ENCODE peak calls at places on chromosomes 4 and X, in six cellular contexts. One of them, this sample, is unnamed.

GRCh38 chrX:120719622-120720021 is 89.8 kb upstream of the C1GALT1C1 start:
- DNase-seq in SK-N-SH: no peak
- DNase-seq in HepG2: no peak
- DNase-seq in K562: no peak
- DNase-seq in H1: no peak
- DNase-seq in GM12878: no peak
- DNase-seq in this sample: no peak

GRCh38 chr4:127888559-127888958 is 7.9 kb downstream of the PLK4 start:
- DNase-seq in K562: no peak
- DNase-seq in H1: no peak
- DNase-seq in HepG2: no peak
- DNase-seq in SK-N-SH: no peak
- DNase-seq in GM12878: no peak
- DNase-seq in this sample: no peak

GRCh38 chrX:148530464-148531077 is 30.2 kb downstream of the AFF2 start:
- DNase-seq in GM12878: no peak
- DNase-seq in H1: no peak
- DNase-seq in SK-N-SH: no peak
- DNase-seq in K562: peak
- DNase-seq in HepG2: no peak
- DNase-seq in this sample: no peak

GRCh38 chr4:141416677-141417363 is 196.1 kb downstream of the ZNF330 start:
- DNase-seq in H1: no peak
- DNase-seq in K562: no peak
- DNase-seq in GM12878: no peak
- DNase-seq in SK-N-SH: no peak
- DNase-seq in HepG2: no peak
- DNase-seq in this sample: no peak

GRCh38 chr4:35125995-35126712 is 1118.2 kb downstream of the ARAP2 start:
- DNase-seq in GM12878: no peak
- DNase-seq in K562: no peak
- DNase-seq in HepG2: peak
- DNase-seq in H1: no peak
- DNase-seq in SK-N-SH: no peak
- DNase-seq in this sample: no peak

GRCh38 chr4:2968381-2968780 is 5.0 kb downstream of the GRK4 start:
- DNase-seq in K562: no peak
- DNase-seq in H1: no peak
- DNase-seq in GM12878: no peak
- DNase-seq in HepG2: no peak
- DNase-seq in SK-N-SH: no peak
- DNase-seq in this sample: no peak

GRCh38 chr4:113003841-113004240 is 45.6 kb upstream of the ANK2 start:
- DNase-seq in GM12878: no peak
- DNase-seq in HepG2: no peak
- DNase-seq in H1: no peak
- DNase-seq in SK-N-SH: no peak
- DNase-seq in K562: no peak
- DNase-seq in this sample: no peak

GRCh38 chr4:74653331-74654229 is 140.7 kb downstream of the BTC start:
- DNase-seq in H1: no peak
- DNase-seq in HepG2: no peak
- DNase-seq in GM12878: no peak
- DNase-seq in K562: no peak
- DNase-seq in SK-N-SH: no peak
- DNase-seq in this sample: no peak

GRCh38 chr4:138192113-138192512 is 50.0 kb downstream of the SLC7A11 start:
- DNase-seq in HepG2: peak
- DNase-seq in GM12878: no peak
- DNase-seq in K562: peak
- DNase-seq in SK-N-SH: no peak
- DNase-seq in H1: no peak
- DNase-seq in this sample: peak

GRCh38 chr4:1839306-1839705 is 16.6 kb downstream of the LETM1 start:
- DNase-seq in K562: no peak
- DNase-seq in SK-N-SH: no peak
- DNase-seq in HepG2: no peak
- DNase-seq in GM12878: no peak
- DNase-seq in H1: no peak
- DNase-seq in this sample: no peak
- TF ChIP-seq MAX in K562: no peak
- TF ChIP-seq MAX in SK-N-SH: no peak
- TF ChIP-seq MAX in HepG2: no peak
- TF ChIP-seq MAX in GM12878: no peak
- TF ChIP-seq MAX in H1: no peak
- TF ChIP-seq MAX in this sample: no peak

GRCh38 chrX:115582871-115583729 is 22.1 kb downstream of the PLS3 start:
- DNase-seq in SK-N-SH: no peak
- DNase-seq in GM12878: no peak
- DNase-seq in K562: no peak
- DNase-seq in H1: no peak
- DNase-seq in HepG2: no peak
- DNase-seq in this sample: no peak

GRCh38 chrX:115583730-115584004 is 22.7 kb downstream of the PLS3 start:
- DNase-seq in H1: no peak
- DNase-seq in HepG2: no peak
- DNase-seq in K562: no peak
- DNase-seq in SK-N-SH: no peak
- DNase-seq in GM12878: no peak
- DNase-seq in this sample: no peak

GRCh38 chrX:115579786-115580294 is 18.9 kb downstream of the PLS3 start:
- DNase-seq in GM12878: no peak
- DNase-seq in K562: no peak
- DNase-seq in HepG2: no peak
- DNase-seq in SK-N-SH: no peak
- DNase-seq in H1: no peak
- DNase-seq in this sample: no peak

GRCh38 chrX:115584715-115585114 is 23.7 kb downstream of the PLS3 start:
- DNase-seq in H1: no peak
- DNase-seq in SK-N-SH: no peak
- DNase-seq in GM12878: no peak
- DNase-seq in K562: no peak
- DNase-seq in HepG2: no peak
- DNase-seq in this sample: no peak

GRCh38 chrX:115582035-115582870 is 21.3 kb downstream of the PLS3 start:
- DNase-seq in K562: no peak
- DNase-seq in HepG2: no peak
- DNase-seq in H1: no peak
- DNase-seq in SK-N-SH: no peak
- DNase-seq in GM12878: no peak
- DNase-seq in this sample: no peak
- TF ChIP-seq SIN3A in K562: no peak
- TF ChIP-seq SIN3A in HepG2: no peak
- TF ChIP-seq SIN3A in H1: no peak
- TF ChIP-seq SIN3A in SK-N-SH: no peak
- TF ChIP-seq SIN3A in GM12878: no peak
- TF ChIP-seq SIN3A in this sample: no peak

GRCh38 chr4:135177323-135177722 is 975.7 kb upstream of the PABPC4L start:
- DNase-seq in HepG2: no peak
- DNase-seq in GM12878: no peak
- DNase-seq in K562: no peak
- DNase-seq in SK-N-SH: no peak
- DNase-seq in H1: no peak
- DNase-seq in this sample: no peak
- TF ChIP-seq MAX in HepG2: no peak
- TF ChIP-seq MAX in GM12878: no peak
- TF ChIP-seq MAX in K562: no peak
- TF ChIP-seq MAX in SK-N-SH: no peak
- TF ChIP-seq MAX in H1: no peak
- TF ChIP-seq MAX in this sample: no peak

GRCh38 chr4:26804876-26805275 is 55.8 kb upstream of the STIM2 start:
- DNase-seq in H1: no peak
- DNase-seq in HepG2: no peak
- DNase-seq in K562: no peak
- DNase-seq in SK-N-SH: no peak
- DNase-seq in GM12878: no peak
- DNase-seq in this sample: no peak

GRCh38 chr4:26806331-26806730 is 54.3 kb upstream of the STIM2 start:
- DNase-seq in K562: no peak
- DNase-seq in H1: no peak
- DNase-seq in SK-N-SH: no peak
- DNase-seq in HepG2: no peak
- DNase-seq in GM12878: no peak
- DNase-seq in this sample: no peak

GRCh38 chr4:26802790-26803189 is 57.9 kb upstream of the STIM2 start:
- DNase-seq in H1: no peak
- DNase-seq in SK-N-SH: no peak
- DNase-seq in GM12878: no peak
- DNase-seq in K562: peak
- DNase-seq in HepG2: no peak
- DNase-seq in this sample: no peak

GRCh38 chr4:26804451-26804850 is 56.2 kb upstream of the STIM2 start:
- DNase-seq in HepG2: no peak
- DNase-seq in K562: no peak
- DNase-seq in SK-N-SH: no peak
- DNase-seq in GM12878: no peak
- DNase-seq in H1: no peak
- DNase-seq in this sample: no peak

GRCh38 chr4:26803462-26803861 is 57.2 kb upstream of the STIM2 start:
- DNase-seq in HepG2: no peak
- DNase-seq in K562: no peak
- DNase-seq in GM12878: no peak
- DNase-seq in H1: no peak
- DNase-seq in SK-N-SH: peak
- DNase-seq in this sample: no peak
- TF ChIP-seq SIN3A in HepG2: no peak
- TF ChIP-seq SIN3A in K562: no peak
- TF ChIP-seq SIN3A in GM12878: no peak
- TF ChIP-seq SIN3A in H1: no peak
- TF ChIP-seq SIN3A in SK-N-SH: no peak
- TF ChIP-seq SIN3A in this sample: no peak

GRCh38 chr4:121138014-121138413 is 26.1 kb downstream of the TNIP3 start:
- DNase-seq in K562: no peak
- DNase-seq in SK-N-SH: no peak
- DNase-seq in H1: no peak
- DNase-seq in HepG2: no peak
- DNase-seq in GM12878: no peak
- DNase-seq in this sample: no peak
- TF ChIP-seq MAX in K562: no peak
- TF ChIP-seq MAX in SK-N-SH: no peak
- TF ChIP-seq MAX in H1: no peak
- TF ChIP-seq MAX in HepG2: no peak
- TF ChIP-seq MAX in GM12878: no peak
- TF ChIP-seq MAX in this sample: no peak

DNA sequence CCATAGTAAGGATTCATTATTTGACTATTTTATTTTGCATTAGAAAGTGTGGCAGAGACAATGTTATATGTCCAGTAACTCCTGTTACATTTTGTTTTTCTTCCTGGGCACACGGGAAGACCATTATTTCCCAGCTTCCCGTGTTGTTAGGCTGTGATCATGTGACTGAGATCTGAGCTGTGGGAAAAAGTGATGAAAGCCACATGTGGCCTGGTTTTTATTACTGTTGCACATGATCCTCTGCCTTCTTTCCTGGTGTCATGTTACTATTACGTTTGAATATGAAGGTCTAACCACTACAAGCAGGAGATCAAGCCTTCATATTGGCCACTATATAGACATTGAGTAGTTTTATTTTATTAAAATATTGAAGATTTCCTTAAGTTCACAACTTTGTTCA is 28.2 kb upstream of the MID1 start:
- DNase-seq in K562: no peak
- DNase-seq in SK-N-SH: peak
- DNase-seq in H1: no peak
- DNase-seq in GM12878: no peak
- DNase-seq in HepG2: no peak
- DNase-seq in this sample: no peak
- TF ChIP-seq SIN3A in K562: no peak
- TF ChIP-seq SIN3A in SK-N-SH: no peak
- TF ChIP-seq SIN3A in H1: no peak
- TF ChIP-seq SIN3A in GM12878: no peak
- TF ChIP-seq SIN3A in HepG2: no peak
- TF ChIP-seq SIN3A in this sample: no peak

DNA sequence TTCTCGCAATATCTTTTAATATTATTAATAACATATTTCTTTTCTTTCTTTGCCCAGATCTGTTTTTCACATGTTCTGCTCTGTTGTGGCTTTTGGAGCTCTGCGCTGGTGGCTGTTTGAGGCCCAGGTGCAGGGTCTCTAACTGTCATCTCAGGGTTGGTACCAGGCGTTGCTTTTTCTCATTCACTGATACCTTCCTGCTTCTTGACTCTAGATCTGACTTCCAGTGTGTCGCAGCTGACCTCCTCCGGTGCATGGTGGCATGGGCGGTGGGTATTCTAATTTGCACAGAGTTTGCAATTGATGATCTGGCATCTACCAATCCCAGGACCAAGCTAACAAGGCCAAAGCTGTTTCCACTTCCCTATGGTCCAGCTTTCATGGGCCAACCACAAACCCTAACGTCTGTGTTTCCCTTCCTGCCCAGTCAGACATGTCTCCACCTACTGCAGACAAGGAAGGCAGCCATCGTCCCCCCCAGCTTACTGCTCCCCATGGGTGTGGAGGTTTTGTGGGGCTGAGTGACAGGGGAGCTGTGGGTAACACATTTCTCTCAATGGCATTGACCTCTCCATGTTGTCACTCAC is 25.2 kb downstream of the LETM1 start:
- DNase-seq in H1: no peak
- DNase-seq in HepG2: no peak
- DNase-seq in GM12878: no peak
- DNase-seq in SK-N-SH: no peak
- DNase-seq in K562: no peak
- DNase-seq in this sample: no peak
- TF ChIP-seq MAX in H1: no peak
- TF ChIP-seq MAX in HepG2: no peak
- TF ChIP-seq MAX in GM12878: no peak
- TF ChIP-seq MAX in SK-N-SH: no peak
- TF ChIP-seq MAX in K562: no peak
- TF ChIP-seq MAX in this sample: no peak

GRCh38 chrX:134743121-134743520 is 84.8 kb upstream of the PLAC1 start:
- DNase-seq in K562: no peak
- DNase-seq in H1: no peak
- DNase-seq in SK-N-SH: no peak
- DNase-seq in HepG2: no peak
- DNase-seq in GM12878: no peak
- DNase-seq in this sample: no peak
- TF ChIP-seq SIN3A in K562: no peak
- TF ChIP-seq SIN3A in H1: no peak
- TF ChIP-seq SIN3A in SK-N-SH: no peak
- TF ChIP-seq SIN3A in HepG2: no peak
- TF ChIP-seq SIN3A in GM12878: no peak
- TF ChIP-seq SIN3A in this sample: no peak